ENCODE peak calls at places on chromosomes 5 and 9, in seven cellular contexts. G is cardiac fibroblast, U is B cell, Q is GM12878, W is spleen, Y is IMR-90, C is WTC11. P is an unnamed sample.

GRCh38 chr5:95924720-95925119 is 36.9 kb downstream of the ELL2 start:
- DNase-seq in G (peak), U (no peak), Q (no peak), W (no peak), Y (peak), C (no peak), P (peak)

GRCh38 chr5:168291281-168291960 is at the start of gene WWC1:
- DNase-seq in G (no peak), U (peak), Q (peak), W (peak), Y (peak), C (peak), P (peak)

GRCh38 chr9:125218621-125219020 is 18.3 kb downstream of the RABEPK start:
- DNase-seq in G (no peak), U (no peak), Q (no peak), W (no peak), Y (no peak), C (no peak), P (no peak)

GRCh38 chr5:3310551-3311340 is 284.9 kb upstream of the IRX1 start:
- DNase-seq in G (no peak), U (no peak), Q (no peak), W (no peak), Y (no peak), C (no peak), P (no peak)

GRCh38 chr5:179393078-179393477 is 47.8 kb upstream of the ADAMTS2 start:
- DNase-seq in G (peak), U (no peak), Q (no peak), W (no peak), Y (peak), C (no peak), P (no peak)

GRCh38 chr5:84688566-84688965 is 303.9 kb upstream of the EDIL3 start:
- DNase-seq in G (peak), U (no peak), Q (no peak), W (no peak), Y (peak), C (no peak), P (no peak)

GRCh38 chr9:76423216-76424177 is 29.3 kb upstream of the RFK start:
- DNase-seq in G (no peak), U (no peak), Q (no peak), W (no peak), Y (no peak), C (no peak), P (no peak)

GRCh38 chr5:149426931-149427330 is 47.8 kb upstream of the IL17B start:
- DNase-seq in G (peak), U (no peak), Q (no peak), W (no peak), Y (no peak), C (no peak), P (no peak)

GRCh38 chr5:39869396-39869795 is 444.6 kb upstream of the DAB2 start:
- DNase-seq in G (no peak), U (no peak), Q (no peak), W (no peak), Y (no peak), C (no peak), P (no peak)

GRCh38 chr5:116517557-116517956 is 57.1 kb downstream of the SEMA6A start:
- DNase-seq in G (no peak), U (no peak), Q (no peak), W (no peak), Y (no peak), C (no peak), P (no peak)

GRCh38 chr9:120905794-120906248 is 20.8 kb downstream of the TRAF1 start:
- DNase-seq in G (no peak), U (no peak), Q (no peak), W (no peak), Y (no peak), C (no peak), P (no peak)

GRCh38 chr5:114467729-114468128 is 105.9 kb downstream of the KCNN2 start:
- DNase-seq in G (no peak), U (no peak), Q (no peak), W (no peak), Y (peak), C (no peak), P (no peak)

GRCh38 chr9:119365291-119366027 is 3.8 kb downstream of the BRINP1 start:
- DNase-seq in G (peak), U (no peak), Q (no peak), W (no peak), Y (no peak), C (peak), P (no peak)

GRCh38 chr5:1522601-1523479 is 920 bp downstream of the LPCAT1 start:
- DNase-seq in G (peak), U (peak), Q (no peak), W (peak), Y (no peak), C (peak), P (no peak)

GRCh38 chr5:172505840-172506638 is 51.7 kb upstream of the SH3PXD2B start:
- DNase-seq in G (no peak), U (no peak), Q (no peak), W (peak), Y (no peak), C (no peak), P (no peak)

GRCh38 chr5:38329132-38329715 is 70.9 kb downstream of the EGFLAM start:
- DNase-seq in G (peak), U (no peak), Q (no peak), W (no peak), Y (no peak), C (no peak), P (no peak)

GRCh38 chr5:134595458-134595838 is 37.2 kb downstream of the SAR1B start:
- DNase-seq in G (no peak), U (no peak), Q (no peak), W (no peak), Y (no peak), C (no peak), P (no peak)

GRCh38 chr9:4235951-4236804 is 63.7 kb downstream of the GLIS3 start:
- DNase-seq in G (peak), U (no peak), Q (no peak), W (no peak), Y (peak), C (no peak), P (no peak)

GRCh38 chr5:147223343-147223742 is 11.5 kb upstream of the STK32A start:
- DNase-seq in G (no peak), U (no peak), Q (no peak), W (no peak), Y (no peak), C (no peak), P (no peak)

GRCh38 chr5:14954620-14955343 is 83.2 kb upstream of the ANKH start:
- DNase-seq in G (no peak), U (no peak), Q (no peak), W (no peak), Y (no peak), C (no peak), P (no peak)

GRCh38 chr5:82011761-82012160 is 39.9 kb downstream of the ATG10 start:
- DNase-seq in G (peak), U (no peak), Q (no peak), W (no peak), Y (peak), C (no peak), P (no peak)

GRCh38 chr9:33263936-33264472 is 504 bp downstream of the BAG1 start:
- DNase-seq in G (no peak), U (peak), Q (no peak), W (peak), Y (no peak), C (no peak), P (no peak)

GRCh38 chr5:117568622-117569021 is 994.0 kb upstream of the SEMA6A start:
- DNase-seq in G (no peak), U (no peak), Q (no peak), W (no peak), Y (no peak), C (no peak), P (no peak)

GRCh38 chr5:14587143-14587542 is 5.6 kb downstream of the OTULINL start:
- DNase-seq in G (no peak), U (no peak), Q (no peak), W (peak), Y (no peak), C (no peak), P (no peak)

GRCh38 chr5:131994533-131995226 is 16.8 kb downstream of the ACSL6 start:
- DNase-seq in G (no peak), U (no peak), Q (no peak), W (peak), Y (no peak), C (no peak), P (no peak)

GRCh38 chr9:81989700-81990099 is 1.1 kb downstream of the SPATA31D1 start:
- DNase-seq in G (no peak), U (no peak), Q (no peak), W (no peak), Y (no peak), C (no peak), P (no peak)

DNA sequence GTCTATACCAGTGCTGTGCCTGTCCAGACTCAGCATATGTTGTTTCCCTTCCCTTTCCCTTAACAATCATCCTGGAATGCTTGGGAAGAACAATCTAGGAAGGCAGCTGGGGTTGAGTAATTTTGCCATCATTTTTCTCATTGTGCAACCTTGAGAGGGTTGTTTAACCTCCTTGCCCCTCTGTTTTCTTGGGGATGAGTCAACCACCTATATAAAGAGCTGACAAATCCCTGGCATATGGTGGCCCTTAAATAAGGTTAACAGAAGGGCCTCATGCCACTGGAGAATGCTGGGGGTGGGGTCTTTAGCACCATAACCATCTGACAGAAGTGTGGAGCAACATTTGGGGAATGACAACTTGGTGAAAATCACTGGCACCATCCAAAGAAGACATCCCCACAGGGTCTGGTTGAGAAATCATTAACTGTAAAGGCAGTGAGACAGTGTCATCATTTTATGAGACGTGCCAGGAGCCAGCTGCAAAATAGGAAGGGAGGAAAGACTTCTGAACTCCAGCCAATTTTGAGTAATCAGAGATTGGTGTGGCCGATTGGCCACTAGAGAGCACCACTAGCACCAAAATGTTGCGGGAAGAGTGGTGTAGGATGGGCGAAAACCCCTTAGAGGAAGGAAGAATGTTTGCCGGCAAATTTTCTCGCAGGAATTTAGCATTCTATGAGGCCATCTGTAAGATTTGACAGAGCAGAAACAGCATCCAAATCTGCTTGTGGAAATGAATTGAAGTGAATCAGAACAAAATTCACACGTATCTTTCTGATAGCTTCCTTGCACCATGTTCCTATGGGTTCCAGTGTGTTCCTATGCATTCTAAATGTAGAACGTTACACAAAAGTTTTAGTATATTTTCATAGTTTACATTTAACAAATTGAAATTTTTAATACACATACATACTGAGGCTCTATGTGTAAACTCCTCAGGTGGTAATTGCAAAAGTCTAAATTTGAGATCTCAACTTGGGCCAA is 113.8 kb downstream of the MSX2 start:
- DNase-seq in G (peak), U (no peak), Q (no peak), W (no peak), Y (peak), C (peak), P (no peak)
- TF ChIP-seq CTCF in G (no peak), U (no peak), Q (no peak), W (no peak), Y (no peak), C (peak), P (no peak)

GRCh38 chr9:109817146-109817845 is 37.3 kb downstream of the PALM2AKAP2 start:
- DNase-seq in G (peak), U (no peak), Q (no peak), W (no peak), Y (peak), C (no peak), P (no peak)

GRCh38 chr9:109815366-109815947 is 35.5 kb downstream of the PALM2AKAP2 start:
- DNase-seq in G (peak), U (no peak), Q (no peak), W (no peak), Y (peak), C (no peak), P (no peak)

GRCh38 chr9:109816490-109816889 is 36.5 kb downstream of the PALM2AKAP2 start:
- DNase-seq in G (peak), U (no peak), Q (no peak), W (no peak), Y (peak), C (no peak), P (no peak)

GRCh38 chr9:109821711-109822110 is 41.7 kb downstream of the PALM2AKAP2 start:
- DNase-seq in G (peak), U (no peak), Q (no peak), W (no peak), Y (peak), C (no peak), P (no peak)

GRCh38 chr9:109817846-109818472 is 38.0 kb downstream of the PALM2AKAP2 start:
- DNase-seq in G (peak), U (no peak), Q (peak), W (no peak), Y (peak), C (peak), P (no peak)
- TF ChIP-seq CTCF in G (peak), U (peak), Q (peak), W (peak), Y (peak), C (peak), P (peak)

DNA sequence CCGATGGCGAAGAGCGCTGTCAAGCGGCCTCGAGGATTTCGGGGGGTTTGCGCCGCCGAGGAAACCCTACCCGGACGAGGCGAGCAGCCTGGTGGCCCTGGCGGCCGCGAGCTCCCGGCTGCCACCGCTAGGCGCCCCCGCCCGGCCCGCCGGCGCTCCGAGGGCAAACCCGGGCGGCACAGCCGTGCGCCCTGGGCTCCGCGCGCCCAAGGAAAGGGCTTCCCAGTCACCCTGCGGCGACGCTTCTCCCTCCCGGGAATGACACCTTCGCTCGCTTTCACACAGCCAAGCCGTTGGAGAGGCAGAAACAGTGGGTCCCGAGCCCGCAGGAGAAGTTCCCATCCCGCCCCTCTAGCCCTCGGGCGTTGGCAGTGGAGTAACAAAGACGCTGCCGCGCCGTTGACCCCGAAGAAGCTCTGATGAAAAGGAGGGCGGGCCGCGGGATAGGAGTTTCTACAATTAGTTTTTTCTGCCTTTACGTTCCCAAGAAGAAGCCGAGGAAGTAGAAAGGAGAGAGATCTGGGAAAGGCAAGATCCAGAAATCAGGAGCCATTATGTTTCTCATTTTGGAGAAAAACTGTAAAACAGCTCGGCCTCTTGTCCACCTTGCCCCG is 126.1 kb downstream of the TMEM174 start:
- DNase-seq in G (no peak), U (no peak), Q (no peak), W (no peak), Y (no peak), C (peak), P (peak)
- TF ChIP-seq CTCF in G (no peak), U (no peak), Q (no peak), W (no peak), Y (peak), C (no peak), P (no peak)

GRCh38 chr5:150468206-150468605 is 18.7 kb upstream of the RPS14 start:
- DNase-seq in G (no peak), U (no peak), Q (no peak), W (no peak), Y (no peak), C (no peak), P (no peak)

GRCh38 chr5:150479416-150479815 is 28.5 kb upstream of the NDST1 start:
- DNase-seq in G (no peak), U (no peak), Q (no peak), W (no peak), Y (no peak), C (no peak), P (no peak)

GRCh38 chr5:150469718-150470470 is 20.4 kb upstream of the RPS14 start:
- DNase-seq in G (peak), U (no peak), Q (no peak), W (no peak), Y (peak), C (no peak), P (no peak)

GRCh38 chr5:150473673-150474358 is 24.3 kb upstream of the RPS14 start:
- DNase-seq in G (peak), U (no peak), Q (no peak), W (no peak), Y (peak), C (peak), P (no peak)
- TF ChIP-seq CTCF in G (no peak), U (no peak), Q (no peak), W (no peak), Y (peak), C (no peak), P (no peak)

DNA sequence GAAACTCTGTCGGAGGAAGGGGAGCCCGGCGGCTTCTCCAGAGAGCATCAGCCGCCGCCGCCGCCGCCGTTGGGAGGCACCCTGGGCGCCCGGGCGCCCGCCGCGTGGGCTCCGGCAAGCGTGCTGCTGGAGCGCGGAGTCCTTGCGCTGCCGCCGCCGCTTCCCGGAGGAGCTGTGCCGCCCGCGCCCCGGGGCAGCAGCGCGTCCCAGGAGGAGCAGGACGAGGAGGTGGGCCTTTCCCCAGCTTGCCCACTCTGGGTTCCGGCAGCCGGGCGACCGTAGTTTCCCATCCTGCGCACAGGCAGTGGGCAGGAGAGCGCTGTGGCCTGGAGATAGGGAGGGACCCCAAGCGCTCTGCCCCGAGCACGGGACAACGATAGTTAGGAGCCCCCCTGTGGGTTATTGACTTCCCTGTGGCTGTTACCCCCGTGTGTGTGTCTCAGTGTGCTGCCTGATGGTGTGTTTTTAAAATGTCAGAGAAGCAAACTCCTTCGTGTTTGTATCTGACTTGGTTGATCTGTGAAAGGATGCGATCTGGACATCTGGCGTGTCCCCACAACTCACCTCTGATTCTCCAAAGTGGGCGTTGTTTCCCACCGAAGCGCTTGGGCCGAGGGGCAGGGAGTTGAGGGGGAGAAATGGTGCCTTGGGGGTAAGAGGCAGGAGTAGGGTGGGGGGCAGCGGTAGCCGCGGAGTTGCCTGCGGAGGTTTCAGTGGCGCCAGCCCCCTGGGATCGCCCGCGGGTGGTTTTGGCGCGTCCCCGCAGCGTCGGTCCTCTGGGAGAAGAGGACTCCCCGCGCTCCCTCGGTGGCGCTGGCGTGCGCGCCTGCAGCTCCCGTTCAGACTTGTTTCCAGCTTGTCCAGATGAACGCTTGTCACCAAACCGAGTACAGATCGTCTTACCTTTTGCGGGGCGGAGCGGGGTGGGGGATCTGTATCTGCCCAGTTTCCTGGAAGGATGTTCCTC is 881 bp downstream of the MAST4 start:
- DNase-seq in G (peak), U (no peak), Q (no peak), W (peak), Y (no peak), C (peak), P (peak)
- TF ChIP-seq CTCF in G (no peak), U (no peak), Q (no peak), W (no peak), Y (no peak), C (no peak), P (peak)

DNA sequence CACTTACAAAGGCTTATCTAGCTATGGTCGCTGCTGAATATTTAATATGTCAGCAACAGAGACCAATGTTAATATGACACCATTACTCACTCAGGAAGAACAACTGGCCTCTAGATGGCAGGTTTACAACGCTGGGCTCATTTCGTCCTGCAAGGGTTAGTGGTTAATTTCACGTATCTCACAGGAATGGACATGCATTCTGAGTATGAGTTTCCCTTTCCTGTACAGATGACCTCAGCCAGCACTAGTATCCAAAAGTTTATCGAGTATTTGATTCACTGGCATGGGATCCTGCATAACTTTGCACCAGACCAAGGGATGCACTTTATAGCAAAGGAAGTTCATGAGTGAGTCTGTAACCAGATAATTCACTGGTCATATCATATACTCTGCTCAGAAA is 8.7 kb upstream of the TRPC7 start:
- DNase-seq in G (peak), U (no peak), Q (no peak), W (no peak), Y (peak), C (peak), P (no peak)
- TF ChIP-seq CTCF in G (peak), U (no peak), Q (peak), W (no peak), Y (peak), C (no peak), P (peak)

GRCh38 chr9:113613815-113614413 is 150.4 kb downstream of the RGS3 start:
- DNase-seq in G (no peak), U (no peak), Q (no peak), W (peak), Y (no peak), C (no peak), P (no peak)
- TF ChIP-seq CTCF in G (no peak), U (no peak), Q (no peak), W (no peak), Y (no peak), C (no peak), P (no peak)

GRCh38 chr5:86981898-86982297 is 285.8 kb upstream of the RASA1 start:
- DNase-seq in G (no peak), U (no peak), Q (no peak), W (no peak), Y (no peak), C (no peak), P (no peak)

GRCh38 chr5:86983208-86983607 is 284.5 kb upstream of the RASA1 start:
- DNase-seq in G (no peak), U (no peak), Q (no peak), W (no peak), Y (no peak), C (no peak), P (no peak)

DNA sequence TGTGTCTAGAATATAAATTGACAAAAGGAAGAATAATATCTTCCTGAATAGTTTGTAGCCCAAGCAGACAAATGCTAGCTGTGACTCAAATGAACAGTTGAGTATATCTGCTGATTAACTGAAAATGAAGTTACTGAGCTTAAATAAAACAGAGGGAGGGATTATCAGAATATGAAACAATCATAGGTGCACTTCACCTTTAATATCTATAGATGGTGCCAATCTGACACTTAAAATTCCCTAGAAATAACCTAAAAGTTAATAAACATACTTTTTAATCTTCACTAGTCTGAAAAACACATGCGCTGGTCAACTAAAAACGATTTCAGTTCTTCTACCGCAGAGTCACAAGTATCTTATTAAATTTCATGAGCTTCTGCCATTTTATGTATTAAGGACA is 280.8 kb upstream of the RASA1 start:
- DNase-seq in G (no peak), U (no peak), Q (no peak), W (no peak), Y (no peak), C (no peak), P (no peak)
- TF ChIP-seq CTCF in G (no peak), U (peak), Q (no peak), W (no peak), Y (no peak), C (no peak), P (peak)